ENCODE peak calls at places on chromosomes 2 and 18, in eight cellular contexts. One of them, this sample, is unnamed.

GRCh38 chr18:13626544-13626908 is 99.8 kb downstream of the FAM210A start:
- DNase-seq in endothelial cell of umbilical vein: no peak
- DNase-seq in colonic mucosa: no peak
- DNase-seq in SK-N-SH: no peak
- DNase-seq in GM23248: no peak
- DNase-seq in neural progenitor cell: no peak
- DNase-seq in HCT116: no peak
- DNase-seq in fibroblast of lung: no peak
- DNase-seq in this sample: no peak

GRCh38 chr2:177264209-177264538 is 353 bp downstream of the NFE2L2 start:
- DNase-seq in SK-N-SH: peak
- DNase-seq in endothelial cell of umbilical vein: no peak
- DNase-seq in fibroblast of lung: no peak
- DNase-seq in GM23248: peak
- DNase-seq in HCT116: no peak
- DNase-seq in colonic mucosa: no peak
- DNase-seq in neural progenitor cell: peak
- DNase-seq in this sample: no peak

GRCh38 chr2:172084734-172085459 is 410 bp upstream of the DLX1 start:
- DNase-seq in HCT116: peak
- DNase-seq in fibroblast of lung: peak
- DNase-seq in colonic mucosa: peak
- DNase-seq in GM23248: peak
- DNase-seq in SK-N-SH: peak
- DNase-seq in endothelial cell of umbilical vein: peak
- DNase-seq in neural progenitor cell: peak
- DNase-seq in this sample: peak

GRCh38 chr2:111069722-111070121 is 51.0 kb upstream of the BCL2L11 start:
- DNase-seq in neural progenitor cell: no peak
- DNase-seq in endothelial cell of umbilical vein: no peak
- DNase-seq in fibroblast of lung: no peak
- DNase-seq in SK-N-SH: no peak
- DNase-seq in colonic mucosa: no peak
- DNase-seq in GM23248: no peak
- DNase-seq in HCT116: no peak
- DNase-seq in this sample: no peak

GRCh38 chr2:113762377-113763118 is 6.1 kb upstream of the SLC35F5 start:
- DNase-seq in colonic mucosa: no peak
- DNase-seq in endothelial cell of umbilical vein: peak
- DNase-seq in GM23248: peak
- DNase-seq in fibroblast of lung: peak
- DNase-seq in neural progenitor cell: no peak
- DNase-seq in HCT116: no peak
- DNase-seq in SK-N-SH: no peak
- DNase-seq in this sample: peak

GRCh38 chr18:427005-427404 is 73.5 kb downstream of the COLEC12 start:
- DNase-seq in GM23248: peak
- DNase-seq in fibroblast of lung: peak
- DNase-seq in endothelial cell of umbilical vein: no peak
- DNase-seq in neural progenitor cell: no peak
- DNase-seq in HCT116: no peak
- DNase-seq in SK-N-SH: no peak
- DNase-seq in colonic mucosa: no peak
- DNase-seq in this sample: no peak

GRCh38 chr2:152542344-152542994 is 174.8 kb downstream of the PRPF40A start:
- DNase-seq in HCT116: no peak
- DNase-seq in fibroblast of lung: peak
- DNase-seq in endothelial cell of umbilical vein: no peak
- DNase-seq in colonic mucosa: peak
- DNase-seq in neural progenitor cell: no peak
- DNase-seq in GM23248: no peak
- DNase-seq in SK-N-SH: no peak
- DNase-seq in this sample: no peak

GRCh38 chr18:55326134-55326533 is 261.9 kb downstream of the TCF4 start:
- DNase-seq in HCT116: no peak
- DNase-seq in endothelial cell of umbilical vein: no peak
- DNase-seq in GM23248: peak
- DNase-seq in SK-N-SH: no peak
- DNase-seq in neural progenitor cell: no peak
- DNase-seq in colonic mucosa: no peak
- DNase-seq in fibroblast of lung: no peak
- DNase-seq in this sample: no peak

GRCh38 chr2:31170071-31170698 is 31.9 kb upstream of the GALNT14 start:
- DNase-seq in HCT116: peak
- DNase-seq in SK-N-SH: peak
- DNase-seq in colonic mucosa: peak
- DNase-seq in neural progenitor cell: peak
- DNase-seq in GM23248: peak
- DNase-seq in fibroblast of lung: peak
- DNase-seq in endothelial cell of umbilical vein: peak
- DNase-seq in this sample: peak

GRCh38 chr2:167487728-167488127 is 599.4 kb downstream of the XIRP2 start:
- DNase-seq in colonic mucosa: no peak
- DNase-seq in GM23248: no peak
- DNase-seq in fibroblast of lung: no peak
- DNase-seq in HCT116: no peak
- DNase-seq in SK-N-SH: no peak
- DNase-seq in neural progenitor cell: no peak
- DNase-seq in endothelial cell of umbilical vein: no peak
- DNase-seq in this sample: no peak

GRCh38 chr2:25303517-25304338 is 38.0 kb downstream of the DNMT3A start:
- DNase-seq in HCT116: no peak
- DNase-seq in GM23248: no peak
- DNase-seq in neural progenitor cell: no peak
- DNase-seq in endothelial cell of umbilical vein: no peak
- DNase-seq in SK-N-SH: no peak
- DNase-seq in fibroblast of lung: no peak
- DNase-seq in colonic mucosa: no peak
- DNase-seq in this sample: no peak

GRCh38 chr18:24104486-24104885 is 34.4 kb upstream of the CABYR start:
- DNase-seq in GM23248: no peak
- DNase-seq in SK-N-SH: no peak
- DNase-seq in HCT116: no peak
- DNase-seq in neural progenitor cell: no peak
- DNase-seq in endothelial cell of umbilical vein: no peak
- DNase-seq in fibroblast of lung: no peak
- DNase-seq in colonic mucosa: no peak
- DNase-seq in this sample: no peak

GRCh38 chr2:240687045-240687740 is 4.5 kb upstream of the AQP12A start:
- DNase-seq in neural progenitor cell: no peak
- DNase-seq in endothelial cell of umbilical vein: no peak
- DNase-seq in HCT116: no peak
- DNase-seq in colonic mucosa: no peak
- DNase-seq in SK-N-SH: peak
- DNase-seq in GM23248: no peak
- DNase-seq in fibroblast of lung: no peak
- DNase-seq in this sample: no peak

GRCh38 chr18:78986018-78986481 is 6.4 kb downstream of the SALL3 start:
- DNase-seq in endothelial cell of umbilical vein: peak
- DNase-seq in colonic mucosa: no peak
- DNase-seq in GM23248: peak
- DNase-seq in HCT116: peak
- DNase-seq in fibroblast of lung: peak
- DNase-seq in SK-N-SH: peak
- DNase-seq in neural progenitor cell: peak
- DNase-seq in this sample: no peak

GRCh38 chr2:231219289-231219688 is 20.9 kb downstream of the ARMC9 start:
- DNase-seq in SK-N-SH: no peak
- DNase-seq in HCT116: no peak
- DNase-seq in endothelial cell of umbilical vein: no peak
- DNase-seq in GM23248: no peak
- DNase-seq in colonic mucosa: no peak
- DNase-seq in fibroblast of lung: no peak
- DNase-seq in neural progenitor cell: no peak
- DNase-seq in this sample: no peak

GRCh38 chr2:231223001-231223375 is 24.6 kb downstream of the ARMC9 start:
- DNase-seq in GM23248: no peak
- DNase-seq in colonic mucosa: no peak
- DNase-seq in fibroblast of lung: no peak
- DNase-seq in endothelial cell of umbilical vein: no peak
- DNase-seq in HCT116: no peak
- DNase-seq in SK-N-SH: no peak
- DNase-seq in neural progenitor cell: no peak
- DNase-seq in this sample: no peak

GRCh38 chr2:231223458-231223970 is 25.1 kb downstream of the ARMC9 start:
- DNase-seq in neural progenitor cell: no peak
- DNase-seq in colonic mucosa: no peak
- DNase-seq in fibroblast of lung: no peak
- DNase-seq in SK-N-SH: no peak
- DNase-seq in HCT116: no peak
- DNase-seq in GM23248: no peak
- DNase-seq in endothelial cell of umbilical vein: no peak
- DNase-seq in this sample: no peak

GRCh38 chr2:231221761-231222160 is 23.3 kb downstream of the ARMC9 start:
- DNase-seq in neural progenitor cell: no peak
- DNase-seq in GM23248: no peak
- DNase-seq in endothelial cell of umbilical vein: no peak
- DNase-seq in SK-N-SH: no peak
- DNase-seq in HCT116: no peak
- DNase-seq in colonic mucosa: no peak
- DNase-seq in fibroblast of lung: no peak
- DNase-seq in this sample: no peak

GRCh38 chr2:231222318-231223000 is 24.0 kb downstream of the ARMC9 start:
- DNase-seq in fibroblast of lung: peak
- DNase-seq in SK-N-SH: no peak
- DNase-seq in colonic mucosa: no peak
- DNase-seq in HCT116: no peak
- DNase-seq in neural progenitor cell: no peak
- DNase-seq in GM23248: peak
- DNase-seq in endothelial cell of umbilical vein: peak
- DNase-seq in this sample: no peak
- H3K9ac ChIP-seq in fibroblast of lung: no peak
- H3K9ac ChIP-seq in SK-N-SH: no peak
- H3K9ac ChIP-seq in colonic mucosa: no peak
- H3K9ac ChIP-seq in HCT116: no peak
- H3K9ac ChIP-seq in neural progenitor cell: no peak
- H3K9ac ChIP-seq in GM23248: peak
- H3K9ac ChIP-seq in endothelial cell of umbilical vein: no peak
- H3K9ac ChIP-seq in this sample: no peak

DNA sequence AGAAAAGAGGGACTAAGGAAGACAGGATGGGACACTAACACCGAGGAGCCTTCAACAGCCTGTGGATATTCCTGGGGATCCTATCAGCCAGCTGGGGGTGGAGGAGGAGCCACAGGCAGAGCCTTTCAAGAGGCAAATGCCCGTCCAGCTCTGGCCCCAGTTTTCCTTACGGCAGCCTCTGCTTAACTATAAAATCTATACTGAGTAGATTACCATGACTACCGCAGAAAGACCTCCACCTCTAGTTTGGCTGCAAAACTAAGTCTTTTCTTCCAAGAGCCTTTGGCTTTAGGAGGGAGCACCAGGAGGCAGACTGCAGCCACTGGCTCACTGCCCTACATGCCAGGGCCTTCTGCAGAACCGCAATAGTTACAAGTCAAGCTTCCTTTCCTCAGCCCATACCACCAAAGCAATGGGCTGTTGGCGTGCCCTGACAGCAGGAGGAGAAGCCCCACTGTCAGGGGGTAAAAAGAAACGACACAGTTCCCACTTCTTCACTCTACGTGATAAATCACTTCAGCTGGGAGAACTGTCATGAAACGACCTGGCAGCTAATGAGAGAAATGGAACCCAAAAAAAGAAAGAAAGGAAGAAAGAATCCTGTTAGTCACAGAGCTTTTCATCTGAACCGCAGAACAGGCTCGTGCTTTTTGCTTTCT is 25.1 kb upstream of the CREB1 start:
- DNase-seq in SK-N-SH: no peak
- DNase-seq in colonic mucosa: no peak
- DNase-seq in GM23248: peak
- DNase-seq in fibroblast of lung: peak
- DNase-seq in neural progenitor cell: peak
- DNase-seq in HCT116: no peak
- DNase-seq in endothelial cell of umbilical vein: no peak
- DNase-seq in this sample: peak
- H3K9ac ChIP-seq in SK-N-SH: peak
- H3K9ac ChIP-seq in colonic mucosa: no peak
- H3K9ac ChIP-seq in GM23248: peak
- H3K9ac ChIP-seq in fibroblast of lung: no peak
- H3K9ac ChIP-seq in neural progenitor cell: no peak
- H3K9ac ChIP-seq in HCT116: no peak
- H3K9ac ChIP-seq in endothelial cell of umbilical vein: no peak
- H3K9ac ChIP-seq in this sample: peak

GRCh38 chr2:239297142-239298125 is 103.4 kb downstream of the HDAC4 start:
- DNase-seq in SK-N-SH: no peak
- DNase-seq in colonic mucosa: no peak
- DNase-seq in GM23248: no peak
- DNase-seq in fibroblast of lung: no peak
- DNase-seq in neural progenitor cell: no peak
- DNase-seq in endothelial cell of umbilical vein: no peak
- DNase-seq in HCT116: no peak
- DNase-seq in this sample: no peak
- H3K9ac ChIP-seq in SK-N-SH: no peak
- H3K9ac ChIP-seq in colonic mucosa: no peak
- H3K9ac ChIP-seq in GM23248: no peak
- H3K9ac ChIP-seq in fibroblast of lung: no peak
- H3K9ac ChIP-seq in neural progenitor cell: no peak
- H3K9ac ChIP-seq in endothelial cell of umbilical vein: no peak
- H3K9ac ChIP-seq in HCT116: peak
- H3K9ac ChIP-seq in this sample: no peak

DNA sequence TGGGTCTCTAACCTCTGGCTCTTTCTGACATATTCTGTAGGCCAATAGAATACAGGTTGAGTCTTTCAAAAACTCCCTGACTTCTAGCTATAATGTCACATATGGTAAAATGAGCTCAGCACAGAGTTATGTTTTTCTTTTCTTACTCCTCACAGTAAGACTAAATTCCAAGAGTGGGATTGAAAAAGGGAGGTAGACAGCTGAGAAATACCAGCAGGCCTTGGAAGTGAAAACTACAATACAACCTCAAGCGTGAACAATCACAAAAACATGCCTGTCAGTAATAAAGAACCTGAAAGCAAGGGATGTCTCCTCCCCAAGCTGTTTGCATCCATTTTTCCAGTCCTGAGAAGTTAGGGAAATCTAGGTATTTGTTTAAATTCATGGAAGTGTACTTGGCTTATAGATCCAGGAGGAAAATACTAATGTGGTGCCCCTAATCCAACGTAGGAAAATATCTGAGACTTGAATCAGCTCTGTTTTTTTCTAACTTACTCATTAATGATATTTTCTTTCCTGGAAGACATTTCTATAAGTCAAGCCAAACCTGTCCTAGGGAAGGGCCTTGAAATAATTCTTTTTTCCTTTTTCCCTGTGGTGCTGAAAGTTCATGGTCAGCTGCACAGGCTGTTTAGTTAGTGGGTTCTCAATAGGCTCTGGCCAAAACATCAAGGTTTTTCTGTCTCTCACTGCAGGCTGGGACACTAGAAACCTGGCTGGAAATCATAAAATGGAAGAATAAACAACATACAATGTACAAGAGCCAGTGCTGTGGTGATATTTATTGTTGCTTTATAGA is 167.9 kb upstream of the SPATS2L start:
- DNase-seq in fibroblast of lung: peak
- DNase-seq in SK-N-SH: no peak
- DNase-seq in GM23248: no peak
- DNase-seq in colonic mucosa: no peak
- DNase-seq in endothelial cell of umbilical vein: no peak
- DNase-seq in HCT116: no peak
- DNase-seq in neural progenitor cell: no peak
- DNase-seq in this sample: no peak
- H3K9ac ChIP-seq in fibroblast of lung: no peak
- H3K9ac ChIP-seq in SK-N-SH: no peak
- H3K9ac ChIP-seq in GM23248: no peak
- H3K9ac ChIP-seq in colonic mucosa: no peak
- H3K9ac ChIP-seq in endothelial cell of umbilical vein: no peak
- H3K9ac ChIP-seq in HCT116: no peak
- H3K9ac ChIP-seq in neural progenitor cell: no peak
- H3K9ac ChIP-seq in this sample: no peak